ENCODE peak calls at places on chromosome 14, in five cellular contexts. I, G, C, L and K are unnamed samples.

GRCh38 chr14:39015360-39015961 is 87.6 kb downstream of the SEC23A start:
- DNase-seq in I (no peak), G (no peak), C (no peak), L (peak; percentile 76), K (no peak)

GRCh38 chr14:71672596-71672995 is 259.6 kb upstream of the RGS6 start:
- DNase-seq in I (no peak), G (no peak), C (no peak), L (no peak), K (no peak)

GRCh38 chr14:81625343-81625742 is 91.7 kb upstream of the SEL1L start:
- DNase-seq in I (no peak), G (no peak), C (no peak), L (no peak), K (no peak)

GRCh38 chr14:100246136-100246535 is 7.2 kb downstream of the YY1 start:
- DNase-seq in I (no peak), G (no peak), C (no peak), L (no peak), K (no peak)

GRCh38 chr14:94593749-94594431 is 12.7 kb downstream of the SERPINA5 start:
- DNase-seq in I (no peak), G (peak; percentile 36), C (no peak), L (no peak), K (no peak)

GRCh38 chr14:61876362-61877049 is 114.3 kb downstream of the SNAPC1 start:
- DNase-seq in I (no peak), G (no peak), C (no peak), L (no peak), K (no peak)

GRCh38 chr14:89443002-89443660 is 26.1 kb upstream of the FOXN3 start:
- DNase-seq in I (no peak), G (no peak), C (no peak), L (peak; percentile 36), K (no peak)

GRCh38 chr14:50804181-50804721 is 26.7 kb downstream of the NIN start:
- DNase-seq in I (no peak), G (no peak), C (no peak), L (peak; percentile 78), K (no peak)

GRCh38 chr14:65173973-65174693 is 71.8 kb upstream of the MAX start:
- DNase-seq in I (no peak), G (no peak), C (no peak), L (no peak), K (no peak)

GRCh38 chr14:74636424-74637183 is 24.6 kb upstream of the LTBP2 start:
- DNase-seq in I (no peak), G (no peak), C (no peak), L (no peak), K (no peak)

GRCh38 chr14:93239869-93240677 is 33.0 kb downstream of the UBR7 start:
- DNase-seq in I (no peak), G (no peak), C (no peak), L (no peak), K (no peak)

GRCh38 chr14:52073251-52073650 is 4.4 kb upstream of the NID2 start:
- DNase-seq in I (no peak), G (no peak), C (no peak), L (no peak), K (no peak)

GRCh38 chr14:51180577-51180976 is 59.5 kb upstream of the TMX1 start:
- DNase-seq in I (no peak), G (no peak), C (no peak), L (no peak), K (no peak)

GRCh38 chr14:101501341-101501740 is 60.0 kb upstream of the DIO3 start:
- DNase-seq in I (peak; percentile 36), G (peak; percentile 28), C (no peak), L (no peak), K (no peak)

GRCh38 chr14:23112359-23113178 is 6.5 kb downstream of the CEBPE start:
- DNase-seq in I (no peak), G (no peak), C (no peak), L (no peak), K (no peak)

GRCh38 chr14:101040538-101041442 is 137.3 kb upstream of the RTL1 start:
- DNase-seq in I (no peak), G (no peak), C (no peak), L (no peak), K (no peak)

GRCh38 chr14:79602742-79603141 is 608.6 kb downstream of the DIO2 start:
- DNase-seq in I (no peak), G (no peak), C (no peak), L (no peak), K (no peak)
- H3K9me3 ChIP-seq in I (no peaks in the 10 kb centered on the region), G (no peaks in the 10 kb centered on the region), C (no peaks in the 10 kb centered on the region), L (no peaks in the 10 kb centered on the region), K (no peaks in the 10 kb centered on the region)

GRCh38 chr14:106268013-106268727 is 741.8 kb downstream of the TMEM121 start:
- DNase-seq in I (no peak), G (no peak), C (no peak), L (no peak), K (peak; percentile 66)
- H3K9me3 ChIP-seq in I (no peaks in the 10 kb centered on the region), G (no peaks in the 10 kb centered on the region), C (no peaks in the 10 kb centered on the region), L (peaks cover 5% of the 10 kb centered on the region), K (no peaks in the 10 kb centered on the region)

GRCh38 chr14:85125331-85125730 is 404.6 kb upstream of the FLRT2 start:
- DNase-seq in I (no peak), G (no peak), C (no peak), L (no peak), K (no peak)
- H3K9me3 ChIP-seq in I (no peaks in the 10 kb centered on the region), G (no peaks in the 10 kb centered on the region), C (no peaks in the 10 kb centered on the region), L (no peaks in the 10 kb centered on the region), K (no peaks in the 10 kb centered on the region)

DNA sequence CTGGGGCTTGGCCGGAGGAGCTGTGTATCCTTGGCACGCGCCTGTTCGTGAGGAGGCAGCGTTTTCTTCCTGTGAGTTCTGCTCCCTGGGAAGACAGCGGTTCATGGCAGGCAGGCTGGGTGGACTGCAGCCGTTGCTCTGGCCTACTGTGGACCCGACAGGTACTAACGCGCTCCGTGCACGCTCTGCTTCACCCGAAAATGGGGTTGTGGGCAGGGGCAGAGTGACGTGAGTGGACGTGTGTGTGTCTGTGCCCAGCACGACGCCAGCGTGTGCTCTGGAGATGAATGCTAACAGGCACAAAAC is 179.1 kb downstream of the KIF26A start:
- DNase-seq in I (no peak), G (no peak), C (no peak), L (no peak), K (no peak)
- H3K9me3 ChIP-seq in I (no peaks in the 10 kb centered on the region), G (no peaks in the 10 kb centered on the region), C (no peaks in the 10 kb centered on the region), L (no peaks in the 10 kb centered on the region), K (no peaks in the 10 kb centered on the region)

GRCh38 chr14:106500571-106500970 is 974.2 kb downstream of the TMEM121 start:
- DNase-seq in I (no peak), G (no peak), C (no peak), L (no peak), K (no peak)
- H3K9me3 ChIP-seq in I (no peaks in the 10 kb centered on the region), G (no peaks in the 10 kb centered on the region), C (no peaks in the 10 kb centered on the region), L (peaks cover 6% of the 10 kb centered on the region), K (no peaks in the 10 kb centered on the region)